ENCODE peak calls at places on chromosomes 11 and 22, in seven cellular contexts. U is lower leg skin, Y is uterus, S is GM12864, V is Panc1, H is GM06990, T is cardiac muscle cell. D is an unnamed sample.
A peak's percentile ranks its signal among the peaks of the same experiment; 100 is the strongest.

GRCh38 chr22:46934746-46935491 is 172.5 kb downstream of the TBC1D22A start:
- DNase-seq in U (no peak), Y (no peak), S (peak; percentile 53), V (peak; percentile 51), H (peak; percentile 31), T (no peak), D (peak; percentile 88)

GRCh38 chr11:69351460-69351859 is 57.5 kb downstream of the MYEOV start:
- DNase-seq in U (no peak), Y (no peak), S (no peak), V (no peak), H (no peak), T (no peak), D (peak; percentile 36)

GRCh38 chr22:31647516-31647915 is 14.5 kb downstream of the PISD start:
- DNase-seq in U (no peak), Y (no peak), S (no peak), V (no peak), H (no peak), T (no peak), D (no peak)

GRCh38 chr11:109547356-109548027 is 125.5 kb downstream of the C11orf87 start:
- DNase-seq in U (no peak), Y (no peak), S (no peak), V (no peak), H (no peak), T (no peak), D (peak; percentile 51)

GRCh38 chr11:122910775-122911174 is 28.2 kb downstream of the JHY start:
- DNase-seq in U (no peak), Y (no peak), S (no peak), V (peak; percentile 8), H (no peak), T (peak; percentile 28), D (no peak)

GRCh38 chr22:20918663-20919220 is 1.5 kb downstream of the CRKL start:
- DNase-seq in U (no peak), Y (no peak), S (no peak), V (no peak), H (no peak), T (peak; percentile 23), D (no peak)

GRCh38 chr22:40487663-40488249 is 117.4 kb downstream of the SGSM3 start:
- DNase-seq in U (no peak), Y (no peak), S (no peak), V (no peak), H (no peak), T (no peak), D (no peak)

GRCh38 chr22:38017272-38017920 is 33.0 kb upstream of the SOX10 start:
- DNase-seq in U (peak; percentile 83), Y (peak; percentile 65), S (no peak), V (no peak), H (no peak), T (no peak), D (no peak)

GRCh38 chr11:76206327-76207081 is at the start of gene WNT11:
- DNase-seq in U (no peak), Y (peak; percentile 61), S (no peak), V (no peak), H (peak; percentile 48), T (peak; percentile 90), D (no peak)

GRCh38 chr22:31337178-31337577 is 9.0 kb downstream of the PATZ1 start:
- DNase-seq in U (no peak), Y (no peak), S (no peak), V (no peak), H (no peak), T (no peak), D (no peak)

GRCh38 chr11:11577246-11577855 is 44.5 kb downstream of the GALNT18 start:
- DNase-seq in U (peak; percentile 13), Y (no peak), S (no peak), V (no peak), H (no peak), T (no peak), D (no peak)

GRCh38 chr11:28072321-28072720 is 35.6 kb downstream of the KIF18A start:
- DNase-seq in U (no peak), Y (no peak), S (no peak), V (no peak), H (no peak), T (no peak), D (no peak)

GRCh38 chr11:45901646-45902045 is 5.4 kb downstream of the FREY1 start:
- DNase-seq in U (no peak), Y (no peak), S (no peak), V (no peak), H (no peak), T (no peak), D (no peak)

GRCh38 chr11:122322369-122322768 is 206.4 kb upstream of the BLID start:
- DNase-seq in U (peak; percentile 52), Y (peak; percentile 22), S (no peak), V (no peak), H (no peak), T (no peak), D (no peak)

GRCh38 chr22:20084547-20085413 is 4.7 kb downstream of the DGCR8 start:
- DNase-seq in U (no peak), Y (no peak), S (no peak), V (no peak), H (no peak), T (peak; percentile 70), D (no peak)

GRCh38 chr11:117819096-117820040 is 5.2 kb downstream of the FXYD2 start:
- DNase-seq in U (no peak), Y (peak; percentile 75), S (no peak), V (no peak), H (peak; percentile 50), T (peak; percentile 86), D (no peak)

GRCh38 chr11:35190804-35191348 is 51.9 kb downstream of the CD44 start:
- DNase-seq in U (no peak), Y (no peak), S (no peak), V (no peak), H (no peak), T (no peak), D (no peak)

GRCh38 chr22:36110306-36110791 is 50.2 kb downstream of the APOL3 start:
- DNase-seq in U (no peak), Y (no peak), S (no peak), V (no peak), H (no peak), T (no peak), D (no peak)

GRCh38 chr11:18633256-18634139 is 644 bp downstream of the SPTY2D1 start:
- DNase-seq in U (no peak), Y (no peak), S (peak; percentile 79), V (no peak), H (peak; percentile 47), T (no peak), D (no peak)

GRCh38 chr22:28904211-28904808 is 20.9 kb downstream of the ZNRF3 start:
- DNase-seq in U (no peak), Y (no peak), S (no peak), V (no peak), H (no peak), T (no peak), D (no peak)

GRCh38 chr11:108403072-108403471 is 64.3 kb downstream of the C11orf65 start:
- DNase-seq in U (no peak), Y (no peak), S (no peak), V (no peak), H (no peak), T (no peak), D (no peak)

DNA sequence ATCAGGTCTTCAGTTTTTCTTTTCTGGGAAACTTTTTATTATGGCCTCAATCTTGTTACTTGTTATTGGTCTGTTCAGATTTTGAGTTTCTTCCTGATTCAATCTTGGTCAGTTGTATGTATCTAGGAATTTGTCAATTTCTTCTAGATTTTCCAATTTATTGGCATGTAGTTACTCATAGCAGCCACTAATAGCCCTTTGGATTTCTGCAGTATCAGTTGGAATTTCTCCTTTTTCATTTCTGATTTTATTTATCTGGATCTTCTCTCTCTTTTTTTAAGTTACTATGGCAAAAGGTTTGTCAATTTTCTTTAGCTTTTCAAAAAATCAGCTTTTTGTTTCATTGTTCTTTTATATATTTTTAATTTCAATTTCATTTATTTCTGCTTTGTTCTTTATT is 419.6 kb upstream of the KIRREL3 start:
- DNase-seq in U (no peak), Y (no peak), S (no peak), V (no peak), H (no peak), T (no peak), D (no peak)
- TF ChIP-seq CTCF in U (no peak), Y (no peak), S (no peak), V (no peak), H (no peak), T (no peak), D (no peak)

DNA sequence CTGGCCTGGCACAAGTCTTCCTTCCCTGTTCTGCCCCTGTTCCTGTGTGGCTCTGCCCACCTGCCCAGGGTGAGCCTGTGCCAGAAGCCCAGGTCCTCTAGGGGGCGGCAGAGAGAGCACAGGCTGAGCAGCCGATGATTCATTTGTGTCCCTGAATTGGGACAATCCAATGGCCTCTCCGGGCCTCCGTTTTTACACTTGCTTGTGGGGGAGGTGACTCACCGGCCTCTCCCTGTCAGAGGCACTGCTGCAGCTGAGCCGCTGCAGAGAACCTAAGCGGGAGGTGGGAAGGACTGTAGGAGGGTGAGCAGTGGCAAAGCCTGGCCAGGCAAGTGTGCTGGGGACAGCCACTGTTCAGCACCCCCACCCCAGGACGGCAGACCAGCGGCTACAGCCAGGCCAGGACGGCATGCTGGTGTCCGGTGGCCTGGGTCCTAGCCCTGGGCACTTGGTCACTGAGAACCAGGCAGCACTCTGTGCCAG is 65.2 kb upstream of the LMO1 start:
- DNase-seq in U (peak; percentile 47), Y (peak; percentile 44), S (peak; percentile 15), V (peak; percentile 78), H (peak; percentile 57), T (peak; percentile 82), D (peak; percentile 52)
- H3K4me3 ChIP-seq in U (no peak overlapping the region), Y (no peak overlapping the region), S (no peak overlapping the region), V (peak overlapping the region; percentile 13), H (no peak overlapping the region), T (no peak overlapping the region), D (peak overlapping the region; percentile 45)

DNA sequence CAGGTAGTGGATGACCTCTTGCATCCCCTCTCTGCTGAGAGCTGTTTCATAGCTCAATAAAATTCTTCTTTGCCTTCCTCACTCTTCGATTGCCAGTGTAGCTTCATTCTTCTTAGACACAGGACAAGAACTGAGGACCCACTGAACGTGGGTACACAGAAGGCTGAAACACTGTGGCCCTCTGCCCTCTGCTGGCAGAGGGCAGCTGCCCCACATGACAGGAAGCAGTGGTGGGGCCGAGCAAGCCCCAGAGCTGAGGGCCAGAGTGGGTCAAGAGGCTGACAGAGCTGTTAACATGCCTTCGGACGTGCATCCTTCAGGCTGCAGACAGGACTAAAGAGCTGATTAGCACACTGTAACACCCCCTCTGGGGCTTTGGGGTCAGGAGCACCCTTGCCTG is 15.6 kb downstream of the SMC1B start:
- DNase-seq in U (no peak), Y (no peak), S (no peak), V (no peak), H (no peak), T (peak; percentile 17), D (no peak)
- TF ChIP-seq CTCF in U (no peak), Y (no peak), S (peak; percentile 20), V (no peak), H (peak; percentile 10), T (peak; percentile 9), D (no peak)

DNA sequence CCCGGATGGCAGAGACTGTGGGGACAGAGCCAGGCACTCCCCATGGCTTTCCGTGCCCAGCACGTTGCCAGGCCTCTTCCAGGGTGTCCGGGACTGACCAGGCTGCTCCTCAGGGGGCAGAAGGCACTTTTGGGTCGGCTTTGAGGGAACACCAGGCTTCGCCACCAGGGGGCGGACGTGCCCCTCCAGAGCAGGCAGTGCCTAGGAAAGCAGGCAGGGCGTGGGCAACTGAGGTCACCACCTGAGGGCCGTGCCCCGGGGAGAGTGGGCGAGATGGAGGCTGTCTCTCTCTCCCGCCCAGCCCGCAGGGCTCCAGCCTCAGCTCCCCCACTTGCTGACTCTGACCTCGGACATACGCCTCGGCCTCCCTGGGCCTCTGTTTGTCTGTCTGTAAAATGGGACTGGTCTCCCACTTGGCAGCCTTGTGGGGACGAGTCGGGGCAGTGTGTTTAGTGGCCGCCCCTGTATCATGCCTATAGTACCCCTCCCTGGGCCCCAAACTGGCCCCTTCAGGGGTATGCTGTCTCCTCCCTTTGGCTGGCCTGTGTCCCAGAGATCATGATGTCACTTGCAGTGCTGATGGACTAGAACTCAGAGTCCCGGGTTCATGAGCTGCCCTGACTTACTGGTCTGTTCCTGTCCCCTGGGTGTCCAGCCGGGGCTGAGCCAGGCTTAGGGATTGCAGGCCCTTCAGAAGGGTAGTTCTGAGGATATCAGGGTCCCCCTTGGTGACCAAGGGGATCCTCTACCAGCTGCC is 4.4 kb upstream of the PRR5 start:
- DNase-seq in U (peak; percentile 69), Y (peak; percentile 78), S (no peak), V (peak; percentile 42), H (peak; percentile 75), T (peak; percentile 85), D (no peak)
- H3K4me3 ChIP-seq in U (no peak overlapping the region), Y (no peak overlapping the region), S (no peak overlapping the region), V (no peak overlapping the region), H (no peak overlapping the region), T (no peak overlapping the region), D (no peak overlapping the region)

D was measured in epithelial cell of proximal tubule.